ENCODE peak calls at places on chromosomes 16 and 17, in five cellular contexts. J is left lung, Q is cardiac muscle cell, M is heart left ventricle, L is breast epithelium. G is an unnamed sample.

GRCh38 chr17:185445-186138 is 4.1 kb upstream of the DOC2B start:
- DNase-seq in J (peak), Q (no peak), M (no peak), L (no peak), G (no peak)

GRCh38 chr16:75351183-75351582 is 82.1 kb downstream of the CFDP1 start:
- DNase-seq in J (no peak), Q (peak), M (no peak), L (no peak), G (no peak)

GRCh38 chr17:19004601-19005441 is at the start of gene FAM83G:
- DNase-seq in J (peak), Q (peak), M (peak), L (peak), G (peak)

GRCh38 chr17:263773-264172 is 82.3 kb upstream of the DOC2B start:
- DNase-seq in J (no peak), Q (no peak), M (peak), L (peak), G (no peak)

GRCh38 chr16:2987854-2988253 is 7.6 kb upstream of the PKMYT1 start:
- DNase-seq in J (no peak), Q (no peak), M (no peak), L (no peak), G (no peak)

GRCh38 chr16:89956511-89957213 is 8.1 kb downstream of the DEF8 start:
- DNase-seq in J (peak), Q (no peak), M (no peak), L (no peak), G (peak)

GRCh38 chr17:74150428-74151025 is 53.0 kb upstream of the RPL38 start:
- DNase-seq in J (no peak), Q (no peak), M (no peak), L (no peak), G (no peak)

GRCh38 chr17:73462830-73463229 is 151.0 kb upstream of the CDC42EP4 start:
- DNase-seq in J (no peak), Q (no peak), M (no peak), L (no peak), G (no peak)

GRCh38 chr16:72300892-72301291 is 128.9 kb upstream of the PMFBP1 start:
- DNase-seq in J (no peak), Q (no peak), M (no peak), L (no peak), G (no peak)

GRCh38 chr17:12712941-12713340 is 47.3 kb downstream of the MYOCD start:
- DNase-seq in J (no peak), Q (peak), M (no peak), L (no peak), G (no peak)

GRCh38 chr16:11016524-11016988 is 72.2 kb downstream of the CLEC16A start:
- DNase-seq in J (no peak), Q (no peak), M (no peak), L (no peak), G (no peak)
- H3K27ac ChIP-seq in J (no peak), Q (no peak), M (no peak), L (no peak), G (no peak)

GRCh38 chr17:38917259-38917658 is 8.2 kb upstream of the LASP1NB start:
- DNase-seq in J (no peak), Q (no peak), M (no peak), L (no peak), G (no peak)

GRCh38 chr17:38916771-38917170 is 8.6 kb upstream of the LASP1NB start:
- DNase-seq in J (no peak), Q (no peak), M (no peak), L (no peak), G (peak)

GRCh38 chr17:38919316-38920078 is 5.9 kb upstream of the LASP1NB start:
- DNase-seq in J (no peak), Q (no peak), M (no peak), L (peak), G (peak)

GRCh38 chr17:38918916-38919315 is 6.5 kb upstream of the LASP1NB start:
- DNase-seq in J (no peak), Q (no peak), M (no peak), L (peak), G (no peak)

DNA sequence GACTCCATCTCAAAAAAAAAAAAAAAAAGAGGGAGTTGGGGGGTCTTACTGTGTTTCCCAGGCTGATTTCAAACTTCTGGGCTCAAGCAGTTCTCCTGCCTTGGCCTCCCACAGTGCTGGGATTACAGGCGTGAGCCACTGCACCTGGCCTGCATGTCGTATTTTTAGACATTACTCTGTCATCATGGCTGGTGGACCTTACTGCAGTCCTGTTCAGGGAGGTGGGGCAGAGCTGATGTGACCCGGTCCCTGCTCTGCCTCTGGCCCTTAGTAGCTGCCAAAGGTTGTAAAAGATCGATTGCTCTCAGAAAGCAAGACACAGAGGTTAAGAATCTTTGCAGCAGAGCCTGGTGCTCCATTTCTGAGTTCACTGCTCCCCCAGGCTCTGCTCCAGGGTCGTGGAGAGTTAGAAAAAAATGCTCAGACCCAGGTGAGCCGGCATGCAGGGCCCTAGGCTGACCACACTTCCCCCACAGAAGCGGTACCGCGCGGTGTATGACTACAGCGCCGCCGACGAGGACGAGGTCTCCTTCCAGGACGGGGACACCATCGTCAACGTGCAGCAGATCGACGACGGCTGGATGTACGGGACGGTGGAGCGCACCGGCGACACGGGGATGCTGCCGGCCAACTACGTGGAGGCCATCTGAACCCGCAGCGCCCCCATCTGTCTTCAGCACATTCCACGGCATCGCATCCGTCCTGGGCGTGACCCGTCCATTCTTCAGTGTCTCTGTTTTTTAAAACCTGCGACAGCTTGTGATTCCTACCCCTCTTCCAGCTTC is 7.1 kb upstream of the LASP1NB start:
- DNase-seq in J (no peak), Q (no peak), M (no peak), L (peak), G (no peak)
- H3K27ac ChIP-seq in J (no peak), Q (no peak), M (no peak), L (no peak), G (no peak)

GRCh38 chr17:3962217-3963069 is 1.8 kb downstream of the ATP2A3 start:
- DNase-seq in J (no peak), Q (no peak), M (no peak), L (no peak), G (no peak)

GRCh38 chr17:3959921-3960601 is 4.2 kb downstream of the ATP2A3 start:
- DNase-seq in J (no peak), Q (no peak), M (no peak), L (no peak), G (no peak)

GRCh38 chr17:3960764-3961163 is 3.5 kb downstream of the ATP2A3 start:
- DNase-seq in J (no peak), Q (peak), M (no peak), L (peak), G (no peak)

GRCh38 chr17:3963214-3964201 is 729 bp downstream of the ATP2A3 start:
- DNase-seq in J (peak), Q (no peak), M (no peak), L (no peak), G (peak)

GRCh38 chr17:3961564-3962047 is 2.6 kb downstream of the ATP2A3 start:
- DNase-seq in J (no peak), Q (no peak), M (no peak), L (no peak), G (no peak)
- H3K27ac ChIP-seq in J (peak), Q (no peak), M (no peak), L (no peak), G (no peak)

GRCh38 chr17:43660816-43661493 is 767 bp downstream of the MEOX1 start:
- DNase-seq in J (no peak), Q (no peak), M (no peak), L (no peak), G (no peak)
- H3K27ac ChIP-seq in J (no peak), Q (no peak), M (peak), L (peak), G (no peak)

DNA sequence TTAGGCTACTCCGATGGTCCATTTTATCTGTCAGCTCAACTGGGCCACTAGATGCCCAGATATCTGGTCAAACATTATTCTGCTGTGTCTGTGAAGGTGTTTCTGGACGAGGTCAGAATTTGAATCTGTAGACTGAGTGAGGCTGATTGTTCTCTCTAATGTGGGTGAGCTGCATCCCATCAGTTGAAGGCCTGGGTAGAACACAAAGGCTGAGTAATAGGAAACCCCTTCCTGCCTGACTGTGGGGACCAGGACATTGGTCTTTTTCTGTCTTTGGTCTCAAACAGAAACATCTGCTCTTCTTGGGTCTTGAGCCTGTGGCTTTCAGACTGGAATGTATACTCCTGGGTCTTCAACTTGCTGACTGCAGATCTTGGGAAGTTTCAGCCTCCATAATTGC is 19.5 kb upstream of the LRRC75A start:
- DNase-seq in J (no peak), Q (no peak), M (no peak), L (no peak), G (no peak)
- H3K27ac ChIP-seq in J (no peak), Q (no peak), M (no peak), L (no peak), G (no peak)

DNA sequence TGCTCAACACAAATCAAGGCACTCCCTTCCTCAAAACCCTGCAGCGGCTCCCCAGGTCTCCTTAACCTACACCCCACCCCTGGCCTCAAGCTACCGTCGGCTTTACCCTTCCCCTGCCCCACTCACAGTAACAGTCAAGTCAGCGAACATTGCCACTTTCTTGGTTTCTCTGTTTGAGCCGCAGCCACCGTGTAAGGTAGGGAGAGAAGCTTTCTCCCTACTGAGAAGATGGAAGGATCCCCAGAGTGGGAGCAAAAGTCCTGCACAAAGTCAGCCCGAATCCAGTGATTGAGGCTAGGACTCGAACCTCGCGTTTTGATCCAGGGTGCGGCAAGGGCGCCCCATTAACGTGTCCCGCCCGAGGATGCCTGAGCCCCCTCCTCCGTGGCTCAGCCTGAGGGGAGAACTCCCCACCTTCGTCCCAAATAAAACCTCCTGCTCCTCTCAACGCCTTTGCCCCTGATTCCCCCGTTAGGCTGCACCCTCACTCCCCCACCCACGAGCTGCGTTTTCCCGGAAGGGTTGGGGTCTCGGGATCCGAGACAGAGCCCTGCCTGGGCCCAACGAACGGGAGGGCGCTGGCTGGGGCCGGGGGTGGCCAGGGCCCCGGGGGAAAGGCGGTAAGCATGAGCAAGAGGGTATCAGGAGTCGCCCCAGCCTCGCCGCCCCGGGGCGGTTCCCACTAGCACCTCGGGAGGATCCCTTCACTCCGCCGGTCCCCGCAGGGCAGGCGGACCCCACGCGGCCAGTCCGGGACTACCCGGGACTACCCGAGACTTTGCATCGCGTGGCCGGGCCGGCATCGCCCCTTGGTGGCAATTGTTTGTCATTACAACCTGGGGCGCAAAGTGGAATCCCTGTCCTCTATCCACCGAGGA is 9.9 kb upstream of the NAGS start:
- DNase-seq in J (peak), Q (peak), M (peak), L (peak), G (peak)
- H3K27ac ChIP-seq in J (no peak), Q (no peak), M (no peak), L (no peak), G (no peak)

G was measured in upper lobe of right lung.